ENCODE peak calls at places on chromosomes 16 and 17, in four cellular contexts. T, J, G and E are unnamed samples.
A peak's percentile ranks its signal among the peaks of the same experiment; 100 is the strongest.

GRCh38 chr16:1991135-1991551 is 1.4 kb downstream of the SYNGR3 start:
- DNase-seq in T (no peak), J (no peak), G (no peak), E (no peak)

GRCh38 chr16:57091200-57091989 is 988 bp upstream of the CPNE2 start:
- DNase-seq in T (no peak), J (peak; percentile 52), G (peak; percentile 38), E (no peak)

GRCh38 chr17:9170336-9170735 is 149.0 kb downstream of the NTN1 start:
- DNase-seq in T (no peak), J (no peak), G (no peak), E (no peak)

GRCh38 chr17:63540581-63540980 is 9.7 kb upstream of the DCAF7 start:
- DNase-seq in T (no peak), J (no peak), G (no peak), E (no peak)

GRCh38 chr17:31095239-31096105 is 695 bp downstream of the NF1 start:
- DNase-seq in T (peak; percentile 40), J (peak; percentile 43), G (peak; percentile 47), E (no peak)

GRCh38 chr17:73895157-73895556 is 250.9 kb upstream of the SDK2 start:
- DNase-seq in T (no peak), J (no peak), G (no peak), E (no peak)

GRCh38 chr17:57554826-57555635 is 190.1 kb downstream of the CCDC182 start:
- DNase-seq in T (no peak), J (no peak), G (no peak), E (no peak)

GRCh38 chr16:74730049-74730683 is 29.5 kb upstream of the MLKL start:
- DNase-seq in T (no peak), J (no peak), G (no peak), E (no peak)

GRCh38 chr16:57411362-57411976 is 6.9 kb downstream of the CCL17 start:
- DNase-seq in T (no peak), J (no peak), G (no peak), E (no peak)

GRCh38 chr17:11645426-11645825 is 47.2 kb downstream of the DNAH9 start:
- DNase-seq in T (no peak), J (no peak), G (no peak), E (no peak)

GRCh38 chr16:56450275-56450889 is 750 bp downstream of the NUDT21 start:
- DNase-seq in T (peak; percentile 15), J (no peak), G (peak; percentile 15), E (no peak)

GRCh38 chr16:9256196-9256595 is 164.8 kb downstream of the HAPSTR1 start:
- DNase-seq in T (no peak), J (no peak), G (no peak), E (no peak)

GRCh38 chr16:70594569-70594968 is 51.8 kb upstream of the IL34 start:
- DNase-seq in T (no peak), J (peak; percentile 89), G (no peak), E (peak; percentile 87)

GRCh38 chr17:66667491-66668030 is 167.4 kb upstream of the CACNG5 start:
- DNase-seq in T (no peak), J (no peak), G (no peak), E (no peak)

GRCh38 chr16:15532825-15533224 is 98.4 kb downstream of the BMERB1 start:
- DNase-seq in T (no peak), J (no peak), G (no peak), E (no peak)

GRCh38 chr17:64252831-64253230 is 10.2 kb downstream of the TEX2 start:
- DNase-seq in T (no peak), J (no peak), G (no peak), E (no peak)

GRCh38 chr17:45353047-45353446 is 36.2 kb upstream of the MAP3K14 start:
- DNase-seq in T (no peak), J (no peak), G (peak; percentile 20), E (no peak)

DNA sequence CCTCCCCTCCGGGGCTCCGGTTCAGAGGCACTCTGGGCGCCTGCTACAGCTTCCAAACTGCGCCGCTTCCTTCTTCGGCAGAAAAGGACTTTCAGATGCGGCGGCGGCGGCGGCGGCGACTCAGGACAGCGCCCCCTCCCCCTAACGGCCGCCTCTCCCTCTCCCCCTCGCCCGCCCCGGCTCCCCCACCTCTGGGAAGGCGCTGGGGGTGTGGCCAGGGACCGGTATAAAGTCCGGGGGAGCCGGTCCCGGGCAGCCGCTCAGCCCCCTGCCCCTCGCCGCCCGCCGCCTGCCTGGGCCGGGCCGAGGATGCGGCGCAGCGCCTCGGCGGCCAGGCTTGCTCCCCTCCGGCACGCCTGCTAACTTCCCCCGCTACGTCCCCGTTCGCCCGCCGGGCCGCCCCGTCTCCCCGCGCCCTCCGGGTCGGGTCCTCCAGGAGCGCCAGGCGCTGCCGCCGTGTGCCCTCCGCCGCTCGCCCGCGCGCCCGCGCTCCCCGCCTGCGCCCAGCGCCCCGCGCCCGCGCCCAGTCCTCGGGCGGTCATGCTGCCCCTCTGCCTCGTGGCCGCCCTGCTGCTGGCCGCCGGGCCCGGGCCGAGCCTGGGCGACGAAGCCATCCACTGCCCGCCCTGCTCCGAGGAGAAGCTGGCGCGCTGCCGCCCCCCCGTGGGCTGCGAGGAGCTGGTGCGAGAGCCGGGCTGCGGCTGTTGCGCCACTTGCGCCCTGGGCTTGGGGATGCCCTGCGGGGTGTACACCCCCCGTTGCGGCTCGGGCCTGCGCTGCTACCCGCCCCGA is at the start of gene IGFBP4:
- DNase-seq in T (peak; percentile 77), J (peak; percentile 79), G (peak; percentile 70), E (no peak)
- TF ChIP-seq CTCF in T (peak; percentile 48), J (peak; percentile 33), G (no peak), E (peak; percentile 55)

GRCh38 chr16:68324780-68325357 is 14.1 kb downstream of the PRMT7 start:
- DNase-seq in T (no peak), J (no peak), G (no peak), E (no peak)
- TF ChIP-seq CTCF in T (no peak), J (no peak), G (no peak), E (no peak)

GRCh38 chr16:65576631-65577030 is 454.8 kb upstream of the CDH11 start:
- DNase-seq in T (no peak), J (no peak), G (no peak), E (no peak)
- TF ChIP-seq CTCF in T (no peak), J (no peak), G (no peak), E (peak; percentile 9)

GRCh38 chr16:88743693-88744519 is 37.6 kb downstream of the CTU2 start:
- DNase-seq in T (peak; percentile 58), J (peak; percentile 81), G (peak; percentile 68), E (no peak)
- TF ChIP-seq CTCF in T (peak; percentile 79), J (peak; percentile 55), G (peak; percentile 83), E (peak; percentile 84)

GRCh38 chr16:86403541-86404163 is 106.7 kb upstream of the FOXF1 start:
- DNase-seq in T (no peak), J (no peak), G (no peak), E (no peak)
- TF ChIP-seq CTCF in T (peak; percentile 21), J (no peak), G (no peak), E (no peak)